ENCODE peak calls at places on chromosomes 13 and 19, in seven cellular contexts. Q, H, O, A, T, G and L are unnamed samples. For H3K4me1, the result is how much of the 10 kb centered on the place peaks cover.

GRCh38 chr19:29966594-29967249 is 24.7 kb downstream of the URI1 start:
- DNase-seq in Q (no peak), H (no peak), O (no peak), A (no peak), T (no peak), G (no peak), L (no peak)

GRCh38 chr13:40568672-40569350 is 97.6 kb downstream of the FOXO1 start:
- DNase-seq in Q (no peak), H (no peak), O (no peak), A (no peak), T (no peak), G (no peak), L (no peak)

GRCh38 chr13:48138270-48138669 is 43.4 kb upstream of the MED4 start:
- DNase-seq in Q (no peak), H (no peak), O (no peak), A (no peak), T (no peak), G (no peak), L (no peak)

GRCh38 chr19:35362261-35363000 is 4.2 kb downstream of the FFAR3 start:
- DNase-seq in Q (peak), H (no peak), O (no peak), A (no peak), T (no peak), G (no peak), L (no peak)

GRCh38 chr13:110306340-110306959 is 507 bp downstream of the COL4A1 start:
- DNase-seq in Q (no peak), H (no peak), O (peak), A (peak), T (no peak), G (no peak), L (no peak)

GRCh38 chr19:13770013-13770635 is 4.1 kb upstream of the C19orf53 start:
- DNase-seq in Q (no peak), H (no peak), O (no peak), A (no peak), T (no peak), G (no peak), L (no peak)

GRCh38 chr13:106424805-106425204 is 110.7 kb downstream of the EFNB2 start:
- DNase-seq in Q (no peak), H (no peak), O (no peak), A (no peak), T (no peak), G (no peak), L (no peak)

GRCh38 chr13:79492313-79492798 is 11.4 kb downstream of the NDFIP2 start:
- DNase-seq in Q (no peak), H (no peak), O (no peak), A (no peak), T (no peak), G (no peak), L (no peak)

GRCh38 chr13:70339738-70340137 is 231.5 kb upstream of the KLHL1 start:
- DNase-seq in Q (peak), H (no peak), O (peak), A (no peak), T (peak), G (no peak), L (no peak)

GRCh38 chr13:43785681-43786471 is 896 bp downstream of the ENOX1 start:
- DNase-seq in Q (peak), H (peak), O (peak), A (peak), T (no peak), G (peak), L (peak)

GRCh38 chr13:43786472-43786765 is 353 bp downstream of the ENOX1 start:
- DNase-seq in Q (no peak), H (no peak), O (no peak), A (no peak), T (no peak), G (no peak), L (no peak)

GRCh38 chr13:43786766-43787517 is at the start of gene ENOX1:
- DNase-seq in Q (peak), H (peak), O (peak), A (peak), T (peak), G (no peak), L (peak)

GRCh38 chr13:43787998-43788397 is 1.2 kb upstream of the ENOX1 start:
- DNase-seq in Q (no peak), H (no peak), O (peak), A (peak), T (peak), G (peak), L (no peak)

GRCh38 chr13:43787518-43787891 is 733 bp upstream of the ENOX1 start:
- DNase-seq in Q (no peak), H (no peak), O (no peak), A (no peak), T (no peak), G (no peak), L (no peak)
- H3K4me1 ChIP-seq in Q (under half), H (under half), O (under half), A (under half), T (under half), G (under half), L (under half)

GRCh38 chr13:114068723-114069322 is 63.6 kb downstream of the RASA3 start:
- DNase-seq in Q (no peak), H (peak), O (no peak), A (peak), T (no peak), G (peak), L (no peak)

GRCh38 chr13:114071441-114071840 is 61.0 kb downstream of the RASA3 start:
- DNase-seq in Q (no peak), H (no peak), O (no peak), A (peak), T (no peak), G (no peak), L (no peak)

GRCh38 chr13:114069376-114070097 is 62.9 kb downstream of the RASA3 start:
- DNase-seq in Q (no peak), H (peak), O (no peak), A (peak), T (no peak), G (no peak), L (no peak)

GRCh38 chr13:114071991-114072390 is 60.4 kb downstream of the RASA3 start:
- DNase-seq in Q (no peak), H (no peak), O (no peak), A (peak), T (no peak), G (no peak), L (no peak)

DNA sequence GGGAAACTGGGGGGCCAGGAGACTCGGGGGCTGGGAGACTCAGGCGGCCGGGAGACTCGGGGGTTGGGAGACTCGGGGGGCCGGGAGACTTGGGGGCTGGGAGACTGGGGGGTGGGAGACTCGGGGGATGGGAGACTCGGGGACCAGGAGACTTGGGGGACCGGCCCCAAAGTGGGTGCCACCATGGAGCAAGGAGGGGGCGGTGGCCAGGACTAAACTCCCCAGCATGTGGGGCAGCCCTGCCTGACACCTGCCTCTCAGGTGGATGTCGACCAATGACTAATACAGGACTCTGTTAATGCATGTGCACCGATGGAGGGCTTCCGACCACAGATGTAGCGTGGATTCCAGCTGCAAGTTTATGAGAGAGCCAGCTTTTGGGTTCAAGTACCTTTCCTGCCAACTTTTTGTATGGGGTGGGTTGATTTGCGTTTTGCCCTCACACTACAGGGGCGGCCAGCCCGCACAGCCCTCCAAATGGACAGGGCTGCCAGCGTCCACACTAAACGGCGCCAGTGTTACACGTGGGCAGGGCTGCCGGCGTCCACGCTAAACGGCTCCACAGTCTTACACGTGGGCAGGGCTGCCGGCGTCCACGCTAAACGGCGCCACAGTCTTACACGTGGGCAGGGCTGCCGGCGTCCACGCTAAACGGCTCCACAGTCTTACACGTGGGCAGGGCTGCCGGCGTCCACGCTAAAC is 62.2 kb downstream of the RASA3 start:
- DNase-seq in Q (no peak), H (peak), O (no peak), A (peak), T (no peak), G (no peak), L (no peak)
- TF ChIP-seq POLR2A in Q (no peak), H (no peak), O (no peak), A (no peak), T (no peak), G (no peak), L (no peak)

DNA sequence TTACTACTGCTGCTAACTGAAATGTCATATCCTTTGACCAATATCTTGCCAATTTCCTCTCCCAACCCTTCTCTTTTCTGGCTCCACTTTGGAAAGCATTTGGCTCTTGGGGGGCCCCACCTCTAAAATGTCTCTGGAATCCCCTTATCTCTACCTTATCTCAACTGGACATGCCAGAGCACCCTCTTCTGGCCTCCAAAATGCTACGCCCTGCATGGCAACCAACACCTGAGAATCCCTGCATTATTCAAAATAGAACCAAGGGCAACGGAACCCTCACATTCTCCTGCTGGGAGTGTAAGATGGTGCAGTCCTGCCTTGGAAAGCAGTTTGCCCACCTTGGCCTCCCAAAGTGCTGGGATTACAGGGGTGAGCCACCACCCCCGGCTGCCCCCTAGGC is 35.3 kb downstream of the CERS4 start:
- DNase-seq in Q (no peak), H (no peak), O (no peak), A (no peak), T (no peak), G (no peak), L (no peak)
- TF ChIP-seq CTCF in Q (no peak), H (no peak), O (no peak), A (no peak), T (peak), G (no peak), L (no peak)

GRCh38 chr19:34179066-34179465 is 6.8 kb downstream of the LSM14A start:
- DNase-seq in Q (no peak), H (no peak), O (no peak), A (no peak), T (no peak), G (no peak), L (no peak)

GRCh38 chr19:34182125-34182524 is 9.8 kb downstream of the LSM14A start:
- DNase-seq in Q (no peak), H (no peak), O (no peak), A (no peak), T (no peak), G (no peak), L (no peak)

GRCh38 chr19:34180273-34180672 is 8.0 kb downstream of the LSM14A start:
- DNase-seq in Q (no peak), H (no peak), O (no peak), A (no peak), T (no peak), G (no peak), L (no peak)

GRCh38 chr19:34181111-34181864 is 9.0 kb downstream of the LSM14A start:
- DNase-seq in Q (no peak), H (no peak), O (no peak), A (no peak), T (no peak), G (no peak), L (no peak)

GRCh38 chr19:34180709-34181108 is 8.4 kb downstream of the LSM14A start:
- DNase-seq in Q (no peak), H (no peak), O (no peak), A (no peak), T (no peak), G (no peak), L (no peak)
- H3K4me1 ChIP-seq in Q (half or more), H (half or more), O (half or more), A (under half), T (under half), G (under half), L (under half)

GRCh38 chr13:72180253-72180952 is 313.4 kb upstream of the DACH1 start:
- DNase-seq in Q (no peak), H (no peak), O (no peak), A (no peak), T (no peak), G (no peak), L (no peak)
- TF ChIP-seq POLR2A in Q (no peak), H (no peak), O (no peak), A (no peak), T (no peak), G (no peak), L (no peak)

GRCh38 chr13:99031725-99032298 is 53.9 kb upstream of the DOCK9 start:
- DNase-seq in Q (no peak), H (no peak), O (no peak), A (no peak), T (no peak), G (no peak), L (no peak)

GRCh38 chr13:99037756-99038155 is 59.9 kb upstream of the DOCK9 start:
- DNase-seq in Q (no peak), H (no peak), O (no peak), A (no peak), T (no peak), G (no peak), L (no peak)

GRCh38 chr13:99034333-99035085 is 56.6 kb upstream of the DOCK9 start:
- DNase-seq in Q (no peak), H (no peak), O (no peak), A (no peak), T (no peak), G (no peak), L (no peak)

GRCh38 chr13:99035715-99036114 is 57.9 kb upstream of the DOCK9 start:
- DNase-seq in Q (no peak), H (no peak), O (no peak), A (no peak), T (no peak), G (no peak), L (no peak)

DNA sequence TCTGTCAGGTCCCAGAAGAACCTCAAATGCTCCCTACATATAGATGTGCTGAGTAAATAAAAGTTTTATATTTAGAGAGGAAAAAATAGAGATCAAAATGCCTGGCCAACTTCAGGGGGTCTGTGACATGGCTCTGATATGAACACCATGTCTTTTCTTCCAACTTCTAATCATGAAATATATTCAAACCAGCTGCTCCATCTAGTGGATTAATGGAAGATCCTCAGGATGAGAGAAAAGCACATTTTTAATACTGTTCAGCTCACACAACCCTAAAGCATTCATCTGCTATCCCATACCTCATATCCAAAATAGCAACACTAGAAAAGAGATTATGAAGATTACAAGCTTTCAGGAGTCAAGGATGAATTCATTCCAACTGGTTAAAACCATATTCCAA is 56.0 kb upstream of the DOCK9 start:
- DNase-seq in Q (no peak), H (no peak), O (no peak), A (no peak), T (no peak), G (no peak), L (no peak)
- TF ChIP-seq CTCF in Q (no peak), H (peak), O (peak), A (peak), T (peak), G (peak), L (peak)